ENCODE peak calls at places on chromosome 4, in nine cellular contexts. O is body of pancreas, F is astrocyte, X is cardiac muscle cell, L is heart right ventricle, M is aorta, U is mesenchymal stem cell, C is GM23248, S is mammary epithelial cell. E is an unnamed sample. For H3K4me1, the result is how much of the 10 kb centered on the place peaks cover.

GRCh38 chr4:77308843-77309242 is 151.8 kb downstream of the CCNG2 start:
- DNase-seq in M (no peak), O (no peak), U (peak), L (no peak), X (peak), S (peak), C (peak), F (peak), E (no peak)

GRCh38 chr4:158991534-158992155 is 111.2 kb upstream of the RAPGEF2 start:
- DNase-seq in C (no peak), F (no peak), M (no peak), O (no peak), X (no peak), U (no peak), S (no peak), L (no peak), E (no peak)

GRCh38 chr4:177239475-177239874 is 70.2 kb upstream of the NEIL3 start:
- DNase-seq in S (no peak), L (no peak), M (no peak), X (no peak), C (peak), U (no peak), O (no peak), F (peak), E (no peak)

GRCh38 chr4:180828455-180829018 is 1414.7 kb upstream of the TENM3 start:
- DNase-seq in O (no peak), S (peak), C (peak), X (peak), L (no peak), F (peak), U (peak), M (no peak), E (peak)

GRCh38 chr4:31601793-31602192 is 881.6 kb downstream of the PCDH7 start:
- DNase-seq in U (no peak), S (no peak), X (no peak), C (no peak), L (no peak), M (no peak), O (no peak), F (no peak), E (no peak)

GRCh38 chr4:182924497-182924896 is 7.3 kb upstream of the DCTD start:
- DNase-seq in C (no peak), X (no peak), U (peak), S (no peak), M (no peak), O (no peak), L (no peak), F (peak), E (no peak)

GRCh38 chr4:101135371-101136010 is 211.8 kb downstream of the PPP3CA start:
- DNase-seq in L (no peak), U (no peak), X (no peak), S (no peak), M (no peak), F (no peak), C (no peak), O (no peak), E (no peak)

GRCh38 chr4:5635826-5636196 is 72.5 kb downstream of the EVC2 start:
- DNase-seq in X (no peak), M (no peak), C (peak), O (no peak), F (peak), U (no peak), S (peak), L (no peak), E (no peak)

GRCh38 chr4:74317616-74318256 is 9.5 kb downstream of the EPGN start:
- DNase-seq in L (no peak), U (no peak), X (no peak), F (no peak), O (no peak), C (peak), M (no peak), S (peak), E (no peak)

GRCh38 chr4:187179086-187180070 is 455.7 kb upstream of the FAT1 start:
- DNase-seq in F (no peak), C (no peak), S (no peak), M (no peak), X (peak), U (peak), L (no peak), O (no peak), E (no peak)

GRCh38 chr4:109801895-109802319 is at the start of gene CFI:
- DNase-seq in C (peak), F (peak), U (peak), X (no peak), M (no peak), O (no peak), S (peak), L (no peak), E (no peak)

GRCh38 chr4:177511611-177512010 is 69.4 kb upstream of the AGA start:
- DNase-seq in U (no peak), F (no peak), C (no peak), L (no peak), S (peak), M (no peak), X (no peak), O (no peak), E (no peak)

GRCh38 chr4:79831119-79831528 is 241.9 kb downstream of the ANTXR2 start:
- DNase-seq in S (no peak), O (no peak), U (no peak), X (no peak), F (no peak), M (no peak), L (no peak), C (no peak), E (peak)

GRCh38 chr4:37767546-37767945 is 58.9 kb upstream of the PGM2 start:
- DNase-seq in F (peak), O (peak), X (no peak), M (peak), S (peak), C (peak), U (no peak), L (peak), E (peak)

GRCh38 chr4:176549161-176549865 is 229.5 kb downstream of the SPCS3 start:
- DNase-seq in S (peak), O (no peak), M (no peak), U (peak), X (no peak), C (peak), L (no peak), F (peak), E (no peak)

GRCh38 chr4:52641853-52642563 is 17.1 kb downstream of the USP46 start:
- DNase-seq in L (no peak), O (no peak), S (peak), U (peak), F (peak), X (no peak), M (no peak), C (peak), E (no peak)

GRCh38 chr4:151681085-151681484 is 79.7 kb downstream of the GATB start:
- DNase-seq in X (no peak), S (no peak), U (peak), O (no peak), L (no peak), M (no peak), C (no peak), F (no peak), E (no peak)

GRCh38 chr4:108043536-108043935 is 53.8 kb downstream of the HADH start:
- DNase-seq in F (no peak), X (peak), M (no peak), C (no peak), U (no peak), L (no peak), O (no peak), S (no peak), E (no peak)

GRCh38 chr4:24091632-24092240 is 201.9 kb upstream of the PPARGC1A start:
- DNase-seq in L (no peak), O (no peak), X (no peak), S (no peak), U (no peak), C (no peak), F (peak), M (no peak), E (no peak)

GRCh38 chr4:832536-832935 is 6.6 kb upstream of the CPLX1 start:
- DNase-seq in S (no peak), F (no peak), C (no peak), U (no peak), O (no peak), M (peak), X (no peak), L (no peak), E (no peak)

GRCh38 chr4:829761-830655 is 4.1 kb upstream of the CPLX1 start:
- DNase-seq in U (no peak), C (no peak), F (no peak), L (no peak), O (peak), X (no peak), M (peak), S (no peak), E (no peak)

GRCh38 chr4:831483-831805 is 5.5 kb upstream of the CPLX1 start:
- DNase-seq in X (no peak), L (no peak), U (no peak), M (peak), S (no peak), F (no peak), O (no peak), C (no peak), E (no peak)

GRCh38 chr4:832108-832507 is 6.2 kb upstream of the CPLX1 start:
- DNase-seq in C (no peak), U (no peak), F (no peak), L (no peak), O (no peak), X (no peak), M (peak), S (no peak), E (no peak)

GRCh38 chr4:830776-831482 is 5.0 kb upstream of the CPLX1 start:
- DNase-seq in X (no peak), F (no peak), O (no peak), L (no peak), M (peak), U (no peak), S (no peak), C (no peak), E (no peak)
- H3K4me1 ChIP-seq in X (under half), F (under half), O (under half), L (under half), M (under half), U (under half), S (under half), C (under half), E (under half)

GRCh38 chr4:61514991-61515390 is 314.9 kb downstream of the ADGRL3 start:
- DNase-seq in S (no peak), C (no peak), F (no peak), U (no peak), X (no peak), M (no peak), O (no peak), L (no peak), E (no peak)
- H3K4me3 ChIP-seq in S (no peak), C (no peak), F (no peak), U (no peak), X (no peak), M (no peak), O (no peak), L (no peak), E (no peak)

GRCh38 chr4:168560184-168560834 is 63.5 kb downstream of the PALLD start:
- DNase-seq in X (peak), L (no peak), S (peak), M (no peak), O (no peak), U (no peak), F (peak), C (peak), E (no peak)
- H3K4me1 ChIP-seq in X (under half), L (under half), S (under half), M (under half), O (under half), U (under half), F (under half), C (under half), E (under half)

DNA sequence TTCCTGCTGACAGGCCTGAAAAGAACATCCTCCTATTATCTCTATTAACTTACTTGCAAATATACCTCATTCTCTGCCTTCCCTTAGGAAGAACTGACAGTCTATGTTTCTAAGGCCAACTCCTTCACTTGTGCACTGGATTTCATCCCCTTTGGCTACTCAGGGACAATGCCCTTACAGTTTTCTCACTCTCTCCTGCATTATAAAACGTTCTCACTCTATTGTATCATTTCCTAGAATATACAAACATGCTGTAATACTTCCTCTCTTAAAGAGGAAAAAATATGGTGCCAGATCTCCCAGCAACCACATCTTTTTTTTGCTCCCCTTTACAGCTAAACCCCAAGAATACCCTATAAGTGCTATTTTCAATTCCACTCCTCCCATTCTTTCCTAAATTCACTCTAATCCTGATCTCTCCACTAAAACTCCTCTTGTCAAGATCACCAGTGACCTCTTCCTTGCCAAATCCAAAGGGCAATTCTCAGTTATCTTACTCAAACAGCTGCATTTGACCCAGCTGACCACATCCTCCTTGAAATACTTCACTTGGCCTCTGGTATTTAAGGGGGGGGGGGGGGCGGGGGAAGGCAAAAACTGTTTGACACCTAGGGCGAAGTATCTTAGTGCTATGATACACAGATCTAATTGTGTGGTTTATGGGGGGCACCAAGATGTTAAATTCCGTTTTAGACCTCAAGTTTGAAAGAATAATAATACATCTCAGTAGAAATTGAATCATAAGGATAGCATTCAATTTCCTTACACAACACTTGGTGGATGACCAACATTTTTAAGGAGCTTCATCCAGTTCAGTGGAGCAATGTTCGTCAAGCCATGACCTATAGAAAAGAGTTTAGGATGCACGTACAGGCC is 1.6 kb downstream of the RCHY1 start:
- DNase-seq in X (peak), L (no peak), S (peak), F (peak), U (peak), C (peak), O (no peak), M (no peak), E (no peak)
- H3K4me3 ChIP-seq in X (peak), L (peak), S (peak), F (peak), U (no peak), C (peak), O (peak), M (peak), E (peak)

DNA sequence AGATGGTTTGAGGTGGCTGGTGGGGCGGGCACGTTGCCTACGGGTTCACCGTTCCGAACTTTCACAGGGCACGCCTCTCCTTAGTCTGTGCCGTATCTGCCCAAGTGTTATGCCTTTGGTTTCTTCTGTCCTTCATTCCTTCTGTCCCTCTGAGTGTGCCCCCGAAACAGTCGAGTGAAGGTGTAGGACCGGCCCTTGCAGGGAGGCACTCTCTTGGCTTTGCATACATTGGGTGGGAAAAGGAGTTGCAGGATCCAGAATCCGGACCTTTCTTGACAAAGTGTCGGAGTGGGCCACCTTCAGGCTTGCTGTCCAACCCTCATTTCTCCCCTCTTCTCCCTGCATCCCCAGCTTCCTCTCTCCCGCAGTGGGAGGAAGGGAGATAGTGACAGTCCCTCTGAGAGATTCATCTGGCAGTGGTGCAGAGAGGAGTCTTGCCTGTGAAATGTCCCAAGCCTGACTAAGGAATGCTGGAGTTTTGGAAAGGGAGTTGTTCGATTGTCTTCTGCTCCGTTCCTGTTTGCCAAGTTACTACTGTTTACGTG is 585 bp downstream of the ARFIP1 start:
- DNase-seq in S (no peak), U (peak), C (peak), L (no peak), F (peak), M (no peak), X (no peak), O (no peak), E (peak)
- H3K4me1 ChIP-seq in S (under half), U (under half), C (under half), L (under half), F (under half), M (under half), X (under half), O (under half), E (under half)

GRCh38 chr4:162499478-162499877 is 335.7 kb upstream of the FSTL5 start:
- DNase-seq in L (no peak), O (no peak), X (no peak), F (no peak), C (peak), S (no peak), M (no peak), U (peak), E (no peak)
- H3K4me3 ChIP-seq in L (no peak), O (no peak), X (no peak), F (no peak), C (no peak), S (no peak), M (no peak), U (no peak), E (no peak)

GRCh38 chr4:184441461-184442392 is 32.6 kb downstream of the IRF2 start:
- DNase-seq in O (no peak), M (no peak), U (no peak), C (peak), X (no peak), S (no peak), F (no peak), L (no peak), E (no peak)

GRCh38 chr4:184446132-184446531 is 28.2 kb downstream of the IRF2 start:
- DNase-seq in F (no peak), U (no peak), S (no peak), L (no peak), X (no peak), C (no peak), O (no peak), M (no peak), E (no peak)

GRCh38 chr4:184444953-184445309 is 29.4 kb downstream of the IRF2 start:
- DNase-seq in U (no peak), F (no peak), X (no peak), M (no peak), L (no peak), S (no peak), C (no peak), O (no peak), E (no peak)

GRCh38 chr4:184443318-184443717 is 31.0 kb downstream of the IRF2 start:
- DNase-seq in C (no peak), S (no peak), U (no peak), L (no peak), X (no peak), O (no peak), M (no peak), F (no peak), E (no peak)

DNA sequence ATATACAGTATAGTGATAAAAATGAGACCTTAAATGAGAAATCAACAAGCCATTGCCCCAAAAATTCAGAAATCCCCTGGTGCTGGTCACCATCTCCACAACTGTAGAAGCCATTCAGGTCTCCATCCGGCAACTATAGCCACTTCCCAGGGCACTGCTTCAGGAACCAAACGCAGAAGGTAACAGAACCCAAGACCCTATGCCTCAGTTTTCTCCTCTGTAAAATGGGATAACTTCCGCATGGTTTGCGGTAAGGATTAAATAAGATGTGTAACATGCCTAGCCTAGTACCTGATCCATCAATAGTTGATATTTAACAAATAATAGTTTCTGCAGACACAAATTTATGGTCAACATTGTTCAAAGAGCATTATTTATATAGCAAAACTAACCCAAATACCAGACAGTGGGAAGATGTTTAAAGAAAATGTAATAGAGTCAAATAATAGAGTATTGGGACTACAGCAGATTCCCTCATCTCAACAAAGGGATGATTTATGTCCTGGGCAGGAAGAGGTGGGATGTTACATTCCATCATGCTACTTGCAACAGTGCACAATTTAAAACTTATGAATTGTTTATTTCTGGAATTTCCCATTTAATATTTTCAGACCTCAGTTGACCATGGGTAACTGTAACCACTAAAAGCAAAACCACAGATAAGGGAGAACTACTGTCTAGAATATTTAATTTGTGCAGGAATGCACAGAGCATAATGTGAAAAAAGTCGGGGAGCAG is 30.0 kb downstream of the IRF2 start:
- DNase-seq in U (no peak), F (peak), M (no peak), X (no peak), O (no peak), L (no peak), C (no peak), S (peak), E (no peak)
- H3K4me1 ChIP-seq in U (under half), F (under half), M (under half), X (under half), O (under half), L (half or more), C (under half), S (under half), E (under half)

DNA sequence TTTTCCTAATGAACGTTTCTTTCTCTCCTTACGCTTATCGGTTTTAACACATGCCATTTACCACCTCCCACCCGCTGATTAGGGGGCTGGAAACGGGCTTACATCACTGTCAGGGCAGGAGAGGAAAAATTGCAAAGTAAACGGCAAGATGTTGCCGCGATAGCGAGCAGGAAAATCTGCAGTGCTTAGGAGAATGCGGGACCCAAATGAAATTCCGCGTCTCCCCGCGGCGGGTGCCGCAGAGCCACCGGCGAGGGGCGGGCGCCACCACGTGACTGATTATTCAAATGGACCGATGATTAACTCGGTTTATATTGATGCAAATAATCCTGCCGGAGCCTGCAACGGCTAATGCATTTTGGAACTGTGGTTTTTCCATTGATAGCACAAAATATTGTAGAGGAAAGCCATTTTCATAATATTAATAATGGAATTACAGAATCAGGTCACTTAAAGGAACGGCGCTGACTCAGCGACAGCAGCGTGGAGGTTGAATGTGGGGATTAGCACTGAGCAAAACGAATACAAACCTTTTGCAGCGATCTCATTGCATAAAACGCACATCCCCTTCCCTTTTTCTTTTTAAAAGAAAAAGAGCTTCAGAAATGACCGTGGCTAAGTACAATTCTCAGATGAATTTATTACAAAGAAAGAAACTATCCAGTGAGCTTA is 224.2 kb downstream of the STIM2 start:
- DNase-seq in O (peak), F (peak), U (peak), X (peak), L (no peak), S (no peak), M (peak), C (peak), E (peak)
- H3K4me3 ChIP-seq in O (peak), F (peak), U (peak), X (peak), L (peak), S (no peak), M (peak), C (peak), E (peak)